ENCODE peak calls at places on chromosomes 2 and 18, in seven cellular contexts. Q is right lobe of liver, N is K562, W is HepG2, H is heart left ventricle, U is body of pancreas, I is HCT116. Y is an unnamed sample. For H3K36me3, the result is how much of the 10 kb centered on the place peaks cover.

GRCh38 chr2:98394595-98395153 is 48.4 kb downstream of the CNGA3 start:
- ATAC-seq in Q (no peak), N (no peak), W (no peak), H (no peak), U (no peak), I (no peak), Y (no peak)

GRCh38 chr2:16019060-16019475 is 78.7 kb downstream of the MYCN start:
- ATAC-seq in Q (no peak), N (no peak), W (no peak), H (no peak), U (no peak), I (no peak), Y (no peak)

GRCh38 chr2:30511122-30512083 is 64.4 kb downstream of the LCLAT1 start:
- ATAC-seq in Q (peak), N (peak), W (peak), H (peak), U (no peak), I (peak), Y (peak)

GRCh38 chr2:71789556-71790219 is 336.3 kb downstream of the DYSF start:
- ATAC-seq in Q (no peak), N (no peak), W (no peak), H (no peak), U (no peak), I (no peak), Y (no peak)

GRCh38 chr2:52572469-52572894 is 1195.1 kb upstream of the CHAC2 start:
- ATAC-seq in Q (no peak), N (no peak), W (no peak), H (no peak), U (no peak), I (no peak), Y (no peak)

GRCh38 chr2:62187246-62187645 is 8.7 kb upstream of the B3GNT2 start:
- ATAC-seq in Q (no peak), N (no peak), W (no peak), H (peak), U (peak), I (no peak), Y (no peak)

GRCh38 chr2:180787330-180787729 is 193.1 kb upstream of the UBE2E3 start:
- ATAC-seq in Q (no peak), N (no peak), W (no peak), H (no peak), U (no peak), I (no peak), Y (no peak)

GRCh38 chr2:23809168-23809567 is 117.8 kb downstream of the ATAD2B start:
- ATAC-seq in Q (no peak), N (no peak), W (no peak), H (no peak), U (no peak), I (no peak), Y (no peak)

GRCh38 chr2:157820202-157820601 is 55.9 kb downstream of the ACVR1 start:
- ATAC-seq in Q (no peak), N (no peak), W (no peak), H (peak), U (no peak), I (no peak), Y (no peak)

GRCh38 chr18:62426191-62426488 is 96.7 kb upstream of the ZCCHC2 start:
- ATAC-seq in Q (peak), N (no peak), W (peak), H (peak), U (no peak), I (peak), Y (no peak)

GRCh38 chr2:85811850-85812735 is 58.3 kb downstream of the ATOH8 start:
- ATAC-seq in Q (no peak), N (no peak), W (no peak), H (no peak), U (no peak), I (no peak), Y (no peak)

GRCh38 chr2:85811173-85811849 is 57.5 kb downstream of the ATOH8 start:
- ATAC-seq in Q (no peak), N (no peak), W (no peak), H (peak), U (no peak), I (no peak), Y (peak)

GRCh38 chr2:85814802-85815550 is 61.2 kb downstream of the ATOH8 start:
- ATAC-seq in Q (no peak), N (no peak), W (no peak), H (no peak), U (peak), I (peak), Y (no peak)

GRCh38 chr2:85813211-85813977 is 59.6 kb downstream of the ATOH8 start:
- ATAC-seq in Q (no peak), N (no peak), W (no peak), H (no peak), U (no peak), I (no peak), Y (no peak)

DNA sequence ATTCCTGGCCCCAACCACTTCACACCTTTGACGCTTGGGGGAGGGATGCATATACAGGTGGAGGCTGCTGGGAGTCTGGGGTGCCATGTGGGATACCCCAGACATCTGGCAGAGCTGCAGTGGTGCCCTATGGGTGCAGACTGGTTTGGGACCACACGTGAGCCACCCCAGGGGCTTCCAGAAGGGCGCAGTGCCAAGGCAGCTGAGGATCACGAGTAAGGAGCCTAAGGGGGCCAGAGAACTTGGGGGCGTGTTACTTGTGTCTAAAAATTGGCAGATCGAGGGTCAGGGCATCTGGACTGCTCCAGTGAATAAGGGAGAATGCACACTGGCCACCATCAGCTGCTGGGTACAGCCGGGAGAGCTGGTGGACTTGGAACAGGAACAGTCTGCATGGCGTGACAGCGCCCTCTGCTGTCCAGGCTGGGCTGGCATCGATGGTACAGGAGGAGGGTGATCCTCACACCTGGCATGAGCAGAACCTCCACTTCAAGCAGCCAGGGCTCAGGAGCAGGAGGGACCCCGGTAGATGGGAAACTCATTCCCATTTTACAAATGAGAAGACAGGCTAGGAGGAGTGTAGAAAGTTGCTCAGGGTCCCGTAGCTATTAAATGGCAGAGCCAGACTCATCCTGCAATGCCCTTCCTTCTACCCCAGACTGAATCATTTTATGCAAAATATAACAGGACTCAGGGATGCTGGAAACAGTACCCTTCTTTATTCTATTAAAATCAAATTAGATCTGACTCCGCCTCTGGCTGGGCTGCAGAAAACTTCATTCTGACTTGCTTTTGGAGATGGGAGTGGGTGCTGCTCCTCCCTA is 60.4 kb downstream of the ATOH8 start:
- ATAC-seq in Q (peak), N (peak), W (peak), H (peak), U (peak), I (peak), Y (peak)
- TF ChIP-seq POLR2A in Q (no peak), N (no peak), W (no peak), H (no peak), U (no peak), I (no peak), Y (no peak)

GRCh38 chr2:151987484-151987883 is 111.4 kb downstream of the CACNB4 start:
- ATAC-seq in Q (no peak), N (no peak), W (no peak), H (no peak), U (no peak), I (no peak), Y (no peak)
- H3K36me3 ChIP-seq in Q (under half), N (under half), W (under half), H (under half), U (under half), I (under half), Y (under half)

DNA sequence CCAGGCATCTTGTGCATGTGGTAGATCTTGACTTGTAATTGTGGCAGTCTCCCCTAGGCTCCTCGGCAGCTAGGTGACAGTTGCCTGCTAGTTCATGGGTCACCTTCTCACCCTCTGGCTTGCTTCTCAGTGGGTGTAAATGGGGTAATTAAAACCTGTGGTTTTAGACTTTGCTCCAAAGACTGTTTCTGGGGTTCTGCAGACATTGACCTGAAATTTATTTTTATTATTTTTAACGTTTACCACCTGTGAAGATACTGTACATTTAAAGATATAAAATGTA is 233.4 kb downstream of the NEDD4L start:
- ATAC-seq in Q (no peak), N (no peak), W (no peak), H (peak), U (no peak), I (no peak), Y (no peak)
- TF ChIP-seq POLR2A in Q (no peak), N (no peak), W (no peak), H (no peak), U (no peak), I (no peak), Y (no peak)

GRCh38 chr2:190922411-190922810 is 41.8 kb downstream of the GLS start:
- ATAC-seq in Q (no peak), N (no peak), W (no peak), H (no peak), U (no peak), I (no peak), Y (no peak)

GRCh38 chr2:190916829-190917228 is 36.2 kb downstream of the GLS start:
- ATAC-seq in Q (no peak), N (no peak), W (no peak), H (no peak), U (no peak), I (no peak), Y (no peak)

DNA sequence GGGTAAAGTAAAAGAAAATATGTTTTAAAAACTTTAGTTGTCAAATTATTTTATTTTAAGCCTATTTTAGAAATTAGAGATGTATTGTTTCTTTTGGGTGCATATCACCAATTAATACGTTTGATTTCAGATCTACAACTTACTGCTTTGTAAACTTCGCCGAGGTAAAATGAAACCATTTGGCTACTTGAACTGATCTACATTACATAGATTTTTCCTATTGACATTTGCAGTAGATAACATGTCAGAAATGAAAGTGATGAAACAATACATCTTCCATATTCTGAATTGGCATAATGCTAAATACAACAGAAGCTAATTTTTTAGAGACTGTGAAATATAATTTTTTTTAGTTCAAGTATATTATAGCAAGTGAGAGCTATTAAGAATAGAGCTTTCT is 39.5 kb downstream of the GLS start:
- ATAC-seq in Q (no peak), N (no peak), W (no peak), H (no peak), U (no peak), I (no peak), Y (no peak)
- H3K36me3 ChIP-seq in Q (under half), N (half or more), W (half or more), H (under half), U (under half), I (under half), Y (under half)

GRCh38 chr2:64913357-64913869 is 75.8 kb upstream of the SLC1A4 start:
- ATAC-seq in Q (peak), N (peak), W (peak), H (no peak), U (no peak), I (peak), Y (no peak)
- TF ChIP-seq POLR2A in Q (no peak), N (no peak), W (no peak), H (no peak), U (no peak), I (no peak), Y (no peak)

DNA sequence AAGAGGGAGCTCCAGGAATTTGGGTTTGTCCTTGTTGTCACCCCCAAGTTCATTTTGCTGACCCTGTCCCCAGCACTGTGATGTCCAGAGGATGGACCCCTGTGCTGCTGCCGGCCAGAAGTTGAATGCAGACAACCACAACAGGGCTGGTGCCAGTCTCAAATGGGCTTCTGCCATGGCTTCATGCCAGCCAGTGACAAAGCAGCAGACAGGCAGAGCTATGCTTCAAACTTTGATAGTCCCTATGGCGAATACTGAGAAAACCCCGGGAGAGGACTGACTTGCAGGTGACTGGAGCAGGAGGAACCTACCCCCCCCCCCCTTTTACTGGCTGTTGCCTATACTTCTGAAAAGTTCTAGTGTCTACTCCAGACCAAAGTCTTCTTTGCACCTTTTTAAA is 3.2 kb downstream of the SMAD7 start:
- ATAC-seq in Q (no peak), N (no peak), W (no peak), H (no peak), U (no peak), I (no peak), Y (no peak)
- H3K36me3 ChIP-seq in Q (under half), N (under half), W (under half), H (under half), U (under half), I (under half), Y (under half)

GRCh38 chr2:134290363-134290762 is 36.5 kb downstream of the MGAT5 start:
- ATAC-seq in Q (no peak), N (no peak), W (no peak), H (no peak), U (no peak), I (no peak), Y (no peak)

GRCh38 chr2:134295441-134295840 is 41.6 kb downstream of the MGAT5 start:
- ATAC-seq in Q (no peak), N (no peak), W (no peak), H (peak), U (no peak), I (no peak), Y (no peak)

GRCh38 chr2:134289225-134289624 is 35.4 kb downstream of the MGAT5 start:
- ATAC-seq in Q (no peak), N (no peak), W (no peak), H (no peak), U (no peak), I (no peak), Y (no peak)

GRCh38 chr2:134292514-134292913 is 38.6 kb downstream of the MGAT5 start:
- ATAC-seq in Q (no peak), N (no peak), W (no peak), H (no peak), U (no peak), I (no peak), Y (no peak)

GRCh38 chr2:134293719-134294537 is 40.1 kb downstream of the MGAT5 start:
- ATAC-seq in Q (no peak), N (no peak), W (no peak), H (no peak), U (no peak), I (no peak), Y (no peak)
- TF ChIP-seq POLR2A in Q (no peak), N (no peak), W (no peak), H (no peak), U (no peak), I (no peak), Y (no peak)

GRCh38 chr2:190889175-190889943 is 8.7 kb downstream of the GLS start:
- ATAC-seq in Q (no peak), N (peak), W (peak), H (no peak), U (no peak), I (no peak), Y (no peak)
- H3K36me3 ChIP-seq in Q (under half), N (half or more), W (under half), H (under half), U (under half), I (under half), Y (under half)

GRCh38 chr2:190880374-190881073 is at the start of gene GLS:
- ATAC-seq in Q (peak), N (peak), W (peak), H (peak), U (peak), I (peak), Y (peak)
- TF ChIP-seq POLR2A in Q (peak), N (peak), W (peak), H (peak), U (peak), I (peak), Y (peak)

GRCh38 chr18:4578449-4578848 is 123.3 kb upstream of the DLGAP1 start:
- ATAC-seq in Q (peak), N (no peak), W (no peak), H (no peak), U (no peak), I (no peak), Y (no peak)

GRCh38 chr18:4573735-4574134 is 118.6 kb upstream of the DLGAP1 start:
- ATAC-seq in Q (no peak), N (no peak), W (no peak), H (no peak), U (no peak), I (no peak), Y (no peak)
- H3K36me3 ChIP-seq in Q (under half), N (under half), W (under half), H (under half), U (under half), I (under half), Y (under half)